ENCODE peak calls at places on chromosomes 6 and 20, in four cellular contexts. One of them, this sample, is unnamed. For H3K27me3, the result is how much of the 10 kb centered on the place peaks cover.

GRCh38 chr20:62198931-62199330 is 16.1 kb downstream of the MTG2 start:
- DNase-seq in psoas muscle: no peak
- DNase-seq in mesendoderm: no peak
- DNase-seq in body of pancreas: no peak
- DNase-seq in this sample: no peak

GRCh38 chr20:23875606-23876237 is 3.8 kb downstream of the CST5 start:
- DNase-seq in psoas muscle: no peak
- DNase-seq in mesendoderm: no peak
- DNase-seq in body of pancreas: no peak
- DNase-seq in this sample: no peak

GRCh38 chr6:3808759-3809514 is 40.2 kb upstream of the FAM50B start:
- DNase-seq in psoas muscle: peak
- DNase-seq in mesendoderm: no peak
- DNase-seq in body of pancreas: peak
- DNase-seq in this sample: no peak

GRCh38 chr20:5168582-5169396 is 42.0 kb downstream of the CDS2 start:
- DNase-seq in psoas muscle: peak
- DNase-seq in mesendoderm: peak
- DNase-seq in body of pancreas: no peak
- DNase-seq in this sample: no peak

GRCh38 chr6:89853068-89853467 is 23.4 kb downstream of the CASP8AP2 start:
- DNase-seq in psoas muscle: no peak
- DNase-seq in mesendoderm: no peak
- DNase-seq in body of pancreas: no peak
- DNase-seq in this sample: no peak

GRCh38 chr6:624979-625378 is 31.9 kb downstream of the HUS1B start:
- DNase-seq in psoas muscle: no peak
- DNase-seq in mesendoderm: peak
- DNase-seq in body of pancreas: no peak
- DNase-seq in this sample: peak

GRCh38 chr6:113969888-113970807 is 800 bp downstream of the HDAC2 start:
- DNase-seq in psoas muscle: peak
- DNase-seq in mesendoderm: peak
- DNase-seq in body of pancreas: peak
- DNase-seq in this sample: peak

GRCh38 chr20:64203037-64203777 is 39.0 kb downstream of the MYT1 start:
- DNase-seq in psoas muscle: no peak
- DNase-seq in mesendoderm: peak
- DNase-seq in body of pancreas: no peak
- DNase-seq in this sample: no peak

GRCh38 chr6:28137458-28138020 is 4.1 kb upstream of the ZKSCAN8 start:
- DNase-seq in psoas muscle: no peak
- DNase-seq in mesendoderm: peak
- DNase-seq in body of pancreas: no peak
- DNase-seq in this sample: no peak

GRCh38 chr6:53646606-53647005 is 18.9 kb downstream of the KLHL31 start:
- DNase-seq in psoas muscle: no peak
- DNase-seq in mesendoderm: no peak
- DNase-seq in body of pancreas: no peak
- DNase-seq in this sample: no peak

GRCh38 chr6:13586936-13587542 is 12.6 kb downstream of the SIRT5 start:
- DNase-seq in psoas muscle: no peak
- DNase-seq in mesendoderm: peak
- DNase-seq in body of pancreas: no peak
- DNase-seq in this sample: no peak

GRCh38 chr6:98827295-98828159 is 6.8 kb upstream of the POU3F2 start:
- DNase-seq in psoas muscle: no peak
- DNase-seq in mesendoderm: peak
- DNase-seq in body of pancreas: no peak
- DNase-seq in this sample: peak

GRCh38 chr20:23205656-23206055 is 119.5 kb upstream of the CD93 start:
- DNase-seq in psoas muscle: peak
- DNase-seq in mesendoderm: no peak
- DNase-seq in body of pancreas: peak
- DNase-seq in this sample: peak

GRCh38 chr6:75526502-75527127 is 33.0 kb upstream of the FILIP1 start:
- DNase-seq in psoas muscle: peak
- DNase-seq in mesendoderm: peak
- DNase-seq in body of pancreas: peak
- DNase-seq in this sample: peak

GRCh38 chr20:50073500-50073899 is 39.5 kb downstream of the UBE2V1 start:
- DNase-seq in psoas muscle: no peak
- DNase-seq in mesendoderm: no peak
- DNase-seq in body of pancreas: no peak
- DNase-seq in this sample: no peak
- H3K4me3 ChIP-seq in psoas muscle: no peak
- H3K4me3 ChIP-seq in mesendoderm: no peak
- H3K4me3 ChIP-seq in body of pancreas: no peak
- H3K4me3 ChIP-seq in this sample: no peak

DNA sequence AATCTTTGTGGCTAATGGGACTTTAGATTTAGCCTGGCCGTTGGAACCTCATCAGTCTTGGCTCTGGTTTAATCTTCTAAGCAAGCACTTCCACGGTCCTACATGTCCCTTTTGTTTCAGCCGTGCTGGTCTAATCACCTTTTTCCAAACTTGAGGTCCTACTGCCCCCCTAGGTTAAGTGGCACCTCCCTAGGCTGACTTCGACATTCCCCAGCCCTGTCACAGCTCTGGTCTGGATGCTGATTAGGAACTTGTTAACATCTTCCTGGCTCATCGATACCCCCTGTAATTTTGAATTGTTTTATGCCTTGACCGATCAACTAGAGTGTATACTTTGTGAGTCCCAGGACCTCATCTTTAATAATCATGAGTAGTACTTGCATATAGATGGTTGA is 56.6 kb downstream of the OTOR start:
- DNase-seq in psoas muscle: no peak
- DNase-seq in mesendoderm: peak
- DNase-seq in body of pancreas: no peak
- DNase-seq in this sample: no peak
- H3K27me3 ChIP-seq in psoas muscle: under half
- H3K27me3 ChIP-seq in mesendoderm: under half
- H3K27me3 ChIP-seq in body of pancreas: under half
- H3K27me3 ChIP-seq in this sample: under half

DNA sequence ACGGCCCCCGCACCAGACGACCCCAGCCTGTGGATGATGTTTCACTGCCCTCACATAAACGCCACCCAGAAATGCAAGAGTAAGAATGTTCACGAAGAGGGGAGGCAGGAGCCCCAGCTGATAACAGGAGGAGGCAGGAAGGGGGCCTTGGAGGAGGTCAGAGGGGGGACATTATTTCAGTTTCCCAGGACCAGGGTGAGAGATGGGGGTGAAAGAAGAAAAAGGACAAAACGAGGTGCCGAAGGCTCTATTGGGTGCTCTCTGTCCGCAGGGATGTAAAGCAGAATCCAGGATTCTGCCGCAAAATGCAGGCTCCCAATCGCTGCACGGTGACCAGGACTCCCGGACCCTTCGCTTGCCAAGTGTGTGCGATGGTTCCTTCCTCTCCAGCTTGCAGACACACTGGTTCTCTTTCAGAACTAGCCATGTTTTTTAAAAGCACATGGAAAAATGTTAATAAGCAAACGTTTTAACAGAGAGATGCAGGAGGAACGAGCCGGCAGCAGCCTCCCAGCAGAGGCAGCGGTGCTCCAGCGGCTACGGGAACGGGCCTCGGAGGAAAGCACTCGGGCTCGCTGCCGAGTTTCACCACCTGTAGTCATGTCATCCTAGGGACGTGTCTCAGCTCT is 59.5 kb downstream of the ZNF831 start:
- DNase-seq in psoas muscle: no peak
- DNase-seq in mesendoderm: no peak
- DNase-seq in body of pancreas: no peak
- DNase-seq in this sample: peak
- H3K4me3 ChIP-seq in psoas muscle: peak
- H3K4me3 ChIP-seq in mesendoderm: no peak
- H3K4me3 ChIP-seq in body of pancreas: no peak
- H3K4me3 ChIP-seq in this sample: peak

DNA sequence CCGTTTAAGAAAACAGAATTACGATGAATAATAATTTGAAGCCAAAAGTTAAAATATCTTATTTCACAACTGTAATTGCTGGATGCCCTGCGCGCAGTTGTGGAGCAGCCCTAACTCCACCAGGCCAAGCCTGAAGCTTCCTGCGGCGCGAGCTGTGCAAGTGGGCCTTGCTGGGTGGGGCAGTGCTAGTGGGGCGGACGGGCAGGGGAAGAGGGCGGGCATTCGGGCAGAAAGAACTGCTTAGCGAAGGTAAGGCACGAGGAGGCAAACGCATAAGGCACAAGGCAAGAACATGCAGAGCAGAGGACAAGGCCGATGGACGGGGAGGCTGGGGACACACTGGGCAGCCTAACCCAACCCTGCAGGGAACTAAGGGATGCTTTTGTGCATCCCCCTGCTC is 2.2 kb downstream of the HLA-DQB2 start:
- DNase-seq in psoas muscle: no peak
- DNase-seq in mesendoderm: no peak
- DNase-seq in body of pancreas: no peak
- DNase-seq in this sample: peak
- H3K27me3 ChIP-seq in psoas muscle: under half
- H3K27me3 ChIP-seq in mesendoderm: under half
- H3K27me3 ChIP-seq in body of pancreas: under half
- H3K27me3 ChIP-seq in this sample: under half

GRCh38 chr6:166112580-166112979 is 55.1 kb downstream of the TBXT start:
- DNase-seq in psoas muscle: no peak
- DNase-seq in mesendoderm: no peak
- DNase-seq in body of pancreas: no peak
- DNase-seq in this sample: no peak
- H3K4me3 ChIP-seq in psoas muscle: no peak
- H3K4me3 ChIP-seq in mesendoderm: no peak
- H3K4me3 ChIP-seq in body of pancreas: no peak
- H3K4me3 ChIP-seq in this sample: no peak

GRCh38 chr20:38670786-38671185 is 53.5 kb upstream of the SLC32A1 start:
- DNase-seq in psoas muscle: no peak
- DNase-seq in mesendoderm: no peak
- DNase-seq in body of pancreas: no peak
- DNase-seq in this sample: no peak
- H3K27me3 ChIP-seq in psoas muscle: under half
- H3K27me3 ChIP-seq in mesendoderm: under half
- H3K27me3 ChIP-seq in body of pancreas: under half
- H3K27me3 ChIP-seq in this sample: under half

DNA sequence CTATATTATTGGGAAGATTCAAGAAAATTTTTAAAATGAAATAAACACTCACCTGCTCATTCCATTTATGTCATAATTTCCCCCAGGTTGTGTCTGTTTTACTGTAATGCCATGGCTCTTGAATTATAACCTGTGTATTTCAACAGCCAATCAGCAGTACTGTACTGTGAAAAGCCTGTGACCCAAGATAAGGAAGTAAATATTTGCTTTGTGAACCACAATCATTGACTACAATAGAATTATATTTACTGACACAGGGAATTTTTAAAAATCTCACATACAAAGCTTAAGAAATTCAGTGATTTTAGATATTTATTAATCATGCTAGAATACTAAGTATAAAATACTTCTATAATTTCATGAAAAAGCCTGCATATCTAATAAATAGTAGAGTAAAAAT is 6.0 kb downstream of the RGS17 start:
- DNase-seq in psoas muscle: no peak
- DNase-seq in mesendoderm: no peak
- DNase-seq in body of pancreas: no peak
- DNase-seq in this sample: no peak
- H3K4me3 ChIP-seq in psoas muscle: no peak
- H3K4me3 ChIP-seq in mesendoderm: no peak
- H3K4me3 ChIP-seq in body of pancreas: no peak
- H3K4me3 ChIP-seq in this sample: no peak

GRCh38 chr20:31863296-31864085 is 6.8 kb downstream of the DUSP15 start:
- DNase-seq in psoas muscle: no peak
- DNase-seq in mesendoderm: no peak
- DNase-seq in body of pancreas: no peak
- DNase-seq in this sample: no peak
- H3K27me3 ChIP-seq in psoas muscle: under half
- H3K27me3 ChIP-seq in mesendoderm: under half
- H3K27me3 ChIP-seq in body of pancreas: under half
- H3K27me3 ChIP-seq in this sample: under half

This sample was measured in H7.